ENCODE peak calls at places on chromosomes 12 and 14, in nine cellular contexts. H, A, Z, E, N, P, C, D and V are unnamed samples.

GRCh38 chr12:30926243-30927209 is at the start of gene TSPAN11:
- DNase-seq in N (no peak), H (no peak), Z (peak), P (no peak), C (no peak), E (no peak), D (no peak), A (peak), V (no peak)

GRCh38 chr12:77382096-77382742 is 316.9 kb upstream of the E2F7 start:
- DNase-seq in D (no peak), H (no peak), C (no peak), P (no peak), E (no peak), Z (no peak), N (no peak), A (peak), V (no peak)

GRCh38 chr14:100076630-100077029 is 11.4 kb downstream of the EVL start:
- DNase-seq in Z (no peak), P (no peak), E (no peak), H (no peak), C (no peak), A (no peak), D (no peak), N (no peak), V (peak)

GRCh38 chr14:58414845-58415244 is 12.5 kb downstream of the TIMM9 start:
- DNase-seq in E (no peak), A (peak), Z (no peak), P (no peak), C (no peak), H (peak), D (no peak), N (no peak), V (no peak)

GRCh38 chr14:89681086-89682018 is 264.3 kb upstream of the FOXN3 start:
- DNase-seq in N (no peak), Z (no peak), E (peak), P (no peak), D (no peak), A (no peak), H (no peak), C (no peak), V (peak)

GRCh38 chr12:111458773-111459172 is 53.0 kb downstream of the SH2B3 start:
- DNase-seq in D (no peak), N (no peak), C (no peak), H (no peak), A (no peak), E (no peak), Z (no peak), P (no peak), V (no peak)

GRCh38 chr14:69247691-69248440 is 12.1 kb upstream of the GALNT16 start:
- DNase-seq in D (no peak), N (no peak), A (no peak), H (no peak), Z (no peak), P (no peak), C (no peak), E (no peak), V (no peak)

GRCh38 chr14:90140956-90141316 is 79.1 kb downstream of the KCNK13 start:
- DNase-seq in A (peak), H (peak), E (no peak), C (no peak), N (no peak), Z (no peak), D (no peak), P (no peak), V (no peak)

GRCh38 chr12:42904683-42905418 is 315.3 kb upstream of the PRICKLE1 start:
- DNase-seq in P (no peak), Z (no peak), A (no peak), D (no peak), E (no peak), C (no peak), H (no peak), N (no peak), V (no peak)
- TF ChIP-seq REST in P (no peak), Z (no peak), A (no peak), D (no peak), E (no peak), C (no peak), H (no peak), N (no peak), V (no peak)

GRCh38 chr12:78442454-78442801 is 422.1 kb upstream of the SYT1 start:
- DNase-seq in D (no peak), P (no peak), C (no peak), A (no peak), Z (no peak), H (no peak), N (no peak), E (no peak), V (no peak)
- TF ChIP-seq REST in D (no peak), P (no peak), C (no peak), A (no peak), Z (no peak), H (no peak), N (no peak), E (no peak), V (no peak)

GRCh38 chr12:109961612-109962011 is 34.6 kb downstream of the GIT2 start:
- DNase-seq in A (no peak), N (no peak), H (no peak), C (no peak), P (no peak), E (no peak), Z (no peak), D (no peak), V (no peak)
- TF ChIP-seq REST in A (no peak), N (no peak), H (no peak), C (no peak), P (no peak), E (no peak), Z (no peak), D (no peak), V (no peak)

GRCh38 chr12:78636253-78636855 is 228.2 kb upstream of the SYT1 start:
- DNase-seq in N (no peak), A (no peak), Z (no peak), D (no peak), C (no peak), H (no peak), E (no peak), P (no peak), V (peak)
- TF ChIP-seq REST in N (no peak), A (no peak), Z (no peak), D (no peak), C (no peak), H (no peak), E (no peak), P (no peak), V (no peak)